ENCODE peak calls at places on chromosomes 4 and X, in eight cellular contexts. One of them, this sample, is unnamed.

GRCh38 chrX:110795645-110796510 is at the start of gene CHRDL1:
- DNase-seq in neural crest cell: peak; percentile 38
- DNase-seq in heart left ventricle: no peak
- DNase-seq in naive B cell: no peak
- DNase-seq in nephron progenitor cell: peak; percentile 71
- DNase-seq in EH: no peak
- DNase-seq in ovary: peak; percentile 29
- DNase-seq in posterior vena cava: peak; percentile 83
- DNase-seq in this sample: peak; percentile 73

GRCh38 chr4:134024251-134024650 is 177.3 kb downstream of the PABPC4L start:
- DNase-seq in neural crest cell: no peak
- DNase-seq in heart left ventricle: no peak
- DNase-seq in naive B cell: no peak
- DNase-seq in nephron progenitor cell: no peak
- DNase-seq in EH: peak; percentile 54
- DNase-seq in ovary: no peak
- DNase-seq in posterior vena cava: no peak
- DNase-seq in this sample: no peak

GRCh38 chr4:89129080-89129640 is 17.8 kb downstream of the TIGD2 start:
- DNase-seq in neural crest cell: no peak
- DNase-seq in heart left ventricle: no peak
- DNase-seq in naive B cell: no peak
- DNase-seq in nephron progenitor cell: no peak
- DNase-seq in EH: peak; percentile 84
- DNase-seq in ovary: no peak
- DNase-seq in posterior vena cava: no peak
- DNase-seq in this sample: no peak

GRCh38 chr4:139042981-139043460 is 27.4 kb downstream of the NOCT start:
- DNase-seq in neural crest cell: no peak
- DNase-seq in heart left ventricle: no peak
- DNase-seq in naive B cell: no peak
- DNase-seq in nephron progenitor cell: no peak
- DNase-seq in EH: no peak
- DNase-seq in ovary: no peak
- DNase-seq in posterior vena cava: no peak
- DNase-seq in this sample: peak; percentile 20

GRCh38 chr4:163694385-163694784 is 199.9 kb downstream of the TMA16 start:
- DNase-seq in neural crest cell: no peak
- DNase-seq in heart left ventricle: no peak
- DNase-seq in naive B cell: no peak
- DNase-seq in nephron progenitor cell: no peak
- DNase-seq in EH: peak; percentile 28
- DNase-seq in ovary: no peak
- DNase-seq in posterior vena cava: no peak
- DNase-seq in this sample: no peak

GRCh38 chr4:40016007-40016406 is 38.3 kb upstream of the PDS5A start:
- DNase-seq in neural crest cell: no peak
- DNase-seq in heart left ventricle: no peak
- DNase-seq in naive B cell: no peak
- DNase-seq in nephron progenitor cell: no peak
- DNase-seq in EH: no peak
- DNase-seq in ovary: no peak
- DNase-seq in posterior vena cava: peak; percentile 9
- DNase-seq in this sample: no peak

GRCh38 chrX:78102100-78102499 is 1.9 kb upstream of the PGK1 start:
- DNase-seq in neural crest cell: no peak
- DNase-seq in heart left ventricle: no peak
- DNase-seq in naive B cell: no peak
- DNase-seq in nephron progenitor cell: no peak
- DNase-seq in EH: peak; percentile 35
- DNase-seq in ovary: no peak
- DNase-seq in posterior vena cava: no peak
- DNase-seq in this sample: no peak

GRCh38 chr4:45079616-45080015 is 353.3 kb upstream of the GNPDA2 start:
- DNase-seq in neural crest cell: no peak
- DNase-seq in heart left ventricle: no peak
- DNase-seq in naive B cell: no peak
- DNase-seq in nephron progenitor cell: no peak
- DNase-seq in EH: no peak
- DNase-seq in ovary: no peak
- DNase-seq in posterior vena cava: no peak
- DNase-seq in this sample: no peak

GRCh38 chr4:6472387-6473263 is at the start of gene PPP2R2C:
- DNase-seq in neural crest cell: no peak
- DNase-seq in heart left ventricle: no peak
- DNase-seq in naive B cell: no peak
- DNase-seq in nephron progenitor cell: peak; percentile 65
- DNase-seq in EH: no peak
- DNase-seq in ovary: no peak
- DNase-seq in posterior vena cava: peak; percentile 58
- DNase-seq in this sample: no peak

GRCh38 chr4:83947111-83947510 is 411.2 kb downstream of the GPAT3 start:
- DNase-seq in neural crest cell: no peak
- DNase-seq in heart left ventricle: no peak
- DNase-seq in naive B cell: no peak
- DNase-seq in nephron progenitor cell: no peak
- DNase-seq in EH: no peak
- DNase-seq in ovary: no peak
- DNase-seq in posterior vena cava: no peak
- DNase-seq in this sample: no peak

GRCh38 chrX:18354369-18355329 is at the start of gene SCML2:
- DNase-seq in neural crest cell: peak; percentile 41
- DNase-seq in heart left ventricle: peak; percentile 58
- DNase-seq in naive B cell: peak; percentile 36
- DNase-seq in nephron progenitor cell: peak; percentile 74
- DNase-seq in EH: peak; percentile 32
- DNase-seq in ovary: peak; percentile 55
- DNase-seq in posterior vena cava: no peak
- DNase-seq in this sample: peak; percentile 20

GRCh38 chr4:109011241-109012031 is 248.6 kb upstream of the ETNPPL start:
- DNase-seq in neural crest cell: no peak
- DNase-seq in heart left ventricle: no peak
- DNase-seq in naive B cell: no peak
- DNase-seq in nephron progenitor cell: no peak
- DNase-seq in EH: no peak
- DNase-seq in ovary: no peak
- DNase-seq in posterior vena cava: no peak
- DNase-seq in this sample: no peak

GRCh38 chr4:157818946-157819692 is 353.7 kb downstream of the GASK1B start:
- DNase-seq in neural crest cell: no peak
- DNase-seq in heart left ventricle: no peak
- DNase-seq in naive B cell: no peak
- DNase-seq in nephron progenitor cell: no peak
- DNase-seq in EH: no peak
- DNase-seq in ovary: no peak
- DNase-seq in posterior vena cava: peak; percentile 78
- DNase-seq in this sample: no peak

GRCh38 chr4:76998251-76998901 is 48.8 kb downstream of the SEPTIN11 start:
- DNase-seq in neural crest cell: no peak
- DNase-seq in heart left ventricle: no peak
- DNase-seq in naive B cell: no peak
- DNase-seq in nephron progenitor cell: no peak
- DNase-seq in EH: peak; percentile 86
- DNase-seq in ovary: no peak
- DNase-seq in posterior vena cava: no peak
- DNase-seq in this sample: no peak

GRCh38 chr4:77159798-77160197 is 2.8 kb downstream of the CCNG2 start:
- DNase-seq in neural crest cell: no peak
- DNase-seq in heart left ventricle: no peak
- DNase-seq in naive B cell: no peak
- DNase-seq in nephron progenitor cell: no peak
- DNase-seq in EH: peak; percentile 32
- DNase-seq in ovary: no peak
- DNase-seq in posterior vena cava: no peak
- DNase-seq in this sample: no peak

GRCh38 chr4:86223472-86223871 is 136.4 kb downstream of the MAPK10 start:
- DNase-seq in neural crest cell: no peak
- DNase-seq in heart left ventricle: no peak
- DNase-seq in naive B cell: no peak
- DNase-seq in nephron progenitor cell: peak; percentile 22
- DNase-seq in EH: peak; percentile 30
- DNase-seq in ovary: no peak
- DNase-seq in posterior vena cava: no peak
- DNase-seq in this sample: no peak

GRCh38 chr4:81040175-81040659 is 9.7 kb downstream of the BMP3 start:
- DNase-seq in neural crest cell: no peak
- DNase-seq in heart left ventricle: no peak
- DNase-seq in naive B cell: peak; percentile 33
- DNase-seq in nephron progenitor cell: peak; percentile 18
- DNase-seq in EH: peak; percentile 40
- DNase-seq in ovary: no peak
- DNase-seq in posterior vena cava: no peak
- DNase-seq in this sample: no peak

This sample was measured in uterus.